ENCODE peak calls at places on chromosomes 12 and 14, in four cellular contexts. One of them, this sample, is unnamed.

GRCh38 chr12:55797068-55797467 is 20.5 kb downstream of the SARNP start:
- DNase-seq in lower lobe of right lung: no peak
- DNase-seq in mesenchymal stem cell: peak; percentile 62
- DNase-seq in ovary: no peak
- DNase-seq in this sample: no peak

GRCh38 chr14:102625564-102626296 is 33.3 kb downstream of the RCOR1 start:
- DNase-seq in ovary: no peak
- DNase-seq in lower lobe of right lung: no peak
- DNase-seq in mesenchymal stem cell: no peak
- DNase-seq in this sample: no peak

GRCh38 chr12:4720637-4720995 is 416 bp downstream of the GALNT8 start:
- DNase-seq in ovary: no peak
- DNase-seq in mesenchymal stem cell: no peak
- DNase-seq in lower lobe of right lung: no peak
- DNase-seq in this sample: no peak

GRCh38 chr12:46787496-46788055 is 38.2 kb downstream of the SLC38A4 start:
- DNase-seq in ovary: no peak
- DNase-seq in mesenchymal stem cell: no peak
- DNase-seq in lower lobe of right lung: no peak
- DNase-seq in this sample: no peak

GRCh38 chr12:101670007-101670671 is 27.3 kb upstream of the CHPT1 start:
- DNase-seq in ovary: no peak
- DNase-seq in lower lobe of right lung: no peak
- DNase-seq in mesenchymal stem cell: peak; percentile 58
- DNase-seq in this sample: peak; percentile 7

GRCh38 chr12:2183556-2184541 is 131.1 kb downstream of the CACNA1C start:
- DNase-seq in mesenchymal stem cell: peak; percentile 79
- DNase-seq in lower lobe of right lung: no peak
- DNase-seq in ovary: no peak
- DNase-seq in this sample: no peak

GRCh38 chr12:55706840-55707671 is 648 bp downstream of the ITGA7 start:
- DNase-seq in ovary: no peak
- DNase-seq in lower lobe of right lung: no peak
- DNase-seq in mesenchymal stem cell: no peak
- DNase-seq in this sample: no peak

GRCh38 chr14:77583657-77584056 is 32.8 kb downstream of the SPTLC2 start:
- DNase-seq in ovary: no peak
- DNase-seq in mesenchymal stem cell: no peak
- DNase-seq in lower lobe of right lung: no peak
- DNase-seq in this sample: no peak

GRCh38 chr14:103702095-103702494 is 13.2 kb downstream of the XRCC3 start:
- DNase-seq in lower lobe of right lung: no peak
- DNase-seq in ovary: no peak
- DNase-seq in mesenchymal stem cell: no peak
- DNase-seq in this sample: no peak

GRCh38 chr12:43338848-43339526 is 213.0 kb downstream of the ADAMTS20 start:
- DNase-seq in lower lobe of right lung: no peak
- DNase-seq in ovary: no peak
- DNase-seq in mesenchymal stem cell: peak; percentile 85
- DNase-seq in this sample: no peak

GRCh38 chr14:93014038-93015023 is 91.4 kb downstream of the CHGA start:
- DNase-seq in ovary: no peak
- DNase-seq in mesenchymal stem cell: no peak
- DNase-seq in lower lobe of right lung: no peak
- DNase-seq in this sample: no peak

GRCh38 chr12:124611559-124612391 is 44.4 kb upstream of the NCOR2 start:
- DNase-seq in lower lobe of right lung: no peak
- DNase-seq in ovary: no peak
- DNase-seq in mesenchymal stem cell: no peak
- DNase-seq in this sample: no peak

GRCh38 chr12:49187184-49187583 is 1.7 kb downstream of the TUBA1A start:
- DNase-seq in lower lobe of right lung: no peak
- DNase-seq in mesenchymal stem cell: peak; percentile 54
- DNase-seq in ovary: peak; percentile 54
- DNase-seq in this sample: no peak

GRCh38 chr14:63563370-63564026 is 20.3 kb upstream of the PPP2R5E start:
- DNase-seq in lower lobe of right lung: no peak
- DNase-seq in mesenchymal stem cell: peak; percentile 84
- DNase-seq in ovary: no peak
- DNase-seq in this sample: no peak

GRCh38 chr12:132955094-132955932 is 793 bp downstream of the ZNF605 start:
- DNase-seq in lower lobe of right lung: no peak
- DNase-seq in ovary: peak; percentile 50
- DNase-seq in mesenchymal stem cell: peak; percentile 81
- DNase-seq in this sample: peak; percentile 20

GRCh38 chr12:95277139-95277538 is 59.5 kb downstream of the VEZT start:
- DNase-seq in lower lobe of right lung: no peak
- DNase-seq in mesenchymal stem cell: peak; percentile 78
- DNase-seq in ovary: no peak
- DNase-seq in this sample: peak; percentile 88

GRCh38 chr12:52181757-52182156 is 10.1 kb downstream of the KRT80 start:
- DNase-seq in mesenchymal stem cell: peak; percentile 86
- DNase-seq in lower lobe of right lung: no peak
- DNase-seq in ovary: no peak
- DNase-seq in this sample: peak; percentile 58

DNA sequence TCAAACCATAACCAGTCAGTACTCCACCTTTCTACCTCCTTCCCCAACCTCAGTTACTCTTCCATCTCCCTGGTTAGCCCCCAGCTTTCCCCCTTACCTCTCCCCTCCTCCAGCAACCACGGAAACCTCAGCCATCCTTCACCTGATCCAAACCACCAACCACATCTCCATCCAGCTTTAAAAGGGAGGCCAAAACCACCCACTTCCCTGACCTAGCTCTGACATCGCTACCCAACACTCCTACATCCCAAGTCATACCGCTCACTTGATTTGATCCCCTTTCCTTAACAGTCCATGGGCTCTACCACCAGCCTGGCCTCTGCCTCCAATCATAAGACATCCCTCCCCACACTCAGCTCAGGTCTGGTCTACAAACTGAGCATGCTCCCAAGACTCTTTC is 1.5 kb downstream of the RAB35 start:
- DNase-seq in mesenchymal stem cell: no peak
- DNase-seq in lower lobe of right lung: no peak
- DNase-seq in ovary: no peak
- DNase-seq in this sample: no peak
- H3K4me3 ChIP-seq in mesenchymal stem cell: peak overlapping the region; percentile 100
- H3K4me3 ChIP-seq in lower lobe of right lung: peak overlapping the region; percentile 86
- H3K4me3 ChIP-seq in ovary: peak overlapping the region; percentile 68
- H3K4me3 ChIP-seq in this sample: peak overlapping the region; percentile 97

GRCh38 chr14:55936691-55937090 is 181.5 kb upstream of the PELI2 start:
- DNase-seq in mesenchymal stem cell: no peak
- DNase-seq in lower lobe of right lung: no peak
- DNase-seq in ovary: no peak
- DNase-seq in this sample: no peak
- H3K9me3 ChIP-seq in mesenchymal stem cell: peaks cover 10% of the 10 kb centered on the region
- H3K9me3 ChIP-seq in lower lobe of right lung: no peaks in the 10 kb centered on the region
- H3K9me3 ChIP-seq in ovary: no peaks in the 10 kb centered on the region
- H3K9me3 ChIP-seq in this sample: peaks cover 5% of the 10 kb centered on the region

GRCh38 chr12:57666897-57667296 is 27.0 kb upstream of the OS9 start:
- DNase-seq in lower lobe of right lung: no peak
- DNase-seq in ovary: no peak
- DNase-seq in mesenchymal stem cell: no peak
- DNase-seq in this sample: no peak
- H3K4me3 ChIP-seq in lower lobe of right lung: no peak overlapping the region
- H3K4me3 ChIP-seq in ovary: no peak overlapping the region
- H3K4me3 ChIP-seq in mesenchymal stem cell: no peak overlapping the region
- H3K4me3 ChIP-seq in this sample: no peak overlapping the region

DNA sequence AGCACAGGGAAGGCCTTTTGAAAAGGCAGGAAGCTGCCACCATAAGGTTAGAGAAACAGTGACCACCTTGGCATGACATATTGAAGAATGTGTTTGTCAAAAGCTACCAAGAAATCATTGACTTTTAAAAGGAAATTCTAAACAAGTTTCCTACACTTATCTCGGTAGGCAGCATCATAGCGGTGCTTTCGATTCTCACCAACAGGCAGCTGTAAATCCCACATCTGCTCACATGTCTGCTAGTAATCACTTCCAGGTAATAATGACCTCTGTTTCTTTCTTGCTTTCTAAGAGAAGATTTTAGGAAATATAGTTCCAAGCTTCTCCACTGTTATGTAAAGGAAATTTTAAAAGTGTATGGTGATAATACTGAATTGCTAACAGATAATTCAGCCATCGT is 821.1 kb upstream of the FOXG1 start:
- DNase-seq in mesenchymal stem cell: no peak
- DNase-seq in ovary: no peak
- DNase-seq in lower lobe of right lung: no peak
- DNase-seq in this sample: no peak
- H3K9me3 ChIP-seq in mesenchymal stem cell: no peaks in the 10 kb centered on the region
- H3K9me3 ChIP-seq in ovary: no peaks in the 10 kb centered on the region
- H3K9me3 ChIP-seq in lower lobe of right lung: no peaks in the 10 kb centered on the region
- H3K9me3 ChIP-seq in this sample: peaks cover 3% of the 10 kb centered on the region